ENCODE peak calls at places on chromosome 14, in seven cellular contexts. T, Q, O, A, S, I and X are unnamed samples.

GRCh38 chr14:63840981-63841380 is 11.8 kb upstream of the SYNE2 start:
- DNase-seq in S (peak), O (no peak), A (peak), Q (peak), I (no peak), T (no peak), X (no peak)

GRCh38 chr14:96676161-96676560 is 121.0 kb upstream of the VRK1 start:
- DNase-seq in O (no peak), Q (no peak), S (no peak), T (no peak), I (no peak), A (no peak), X (no peak)

GRCh38 chr14:71103662-71104484 is 196.6 kb downstream of the PCNX1 start:
- DNase-seq in T (no peak), A (no peak), I (peak), Q (no peak), O (no peak), S (no peak), X (no peak)

GRCh38 chr14:23067847-23068791 is 10.8 kb upstream of the CDH24 start:
- DNase-seq in I (no peak), S (no peak), O (no peak), A (no peak), T (no peak), Q (no peak), X (peak)

GRCh38 chr14:59314019-59314608 is 125.6 kb downstream of the DAAM1 start:
- DNase-seq in S (no peak), Q (no peak), A (no peak), I (no peak), T (no peak), O (no peak), X (no peak)

GRCh38 chr14:95034806-95035205 is 122.5 kb downstream of the DICER1 start:
- DNase-seq in A (no peak), O (no peak), Q (no peak), S (no peak), I (no peak), T (no peak), X (no peak)

GRCh38 chr14:21032326-21033154 is 2.1 kb downstream of the RNASE13 start:
- DNase-seq in S (no peak), A (no peak), O (no peak), T (no peak), Q (no peak), I (no peak), X (no peak)

GRCh38 chr14:50333010-50333409 is 20.9 kb downstream of the DMAC2L start:
- DNase-seq in O (peak), S (no peak), Q (no peak), I (no peak), T (no peak), A (no peak), X (no peak)

GRCh38 chr14:93137864-93138263 is 22.1 kb upstream of the ITPK1 start:
- DNase-seq in O (peak), A (no peak), S (peak), T (peak), Q (no peak), I (peak), X (no peak)

GRCh38 chr14:70162353-70162752 is 26.4 kb downstream of the SLC8A3 start:
- DNase-seq in O (no peak), A (no peak), I (no peak), Q (no peak), S (no peak), T (no peak), X (no peak)